ENCODE peak calls at places on chromosomes 16 and 17, in ten cellular contexts. One of them, this sample, is unnamed.

GRCh38 chr17:3004150-3004801 is 59.1 kb downstream of the OR1D5 start:
- DNase-seq in effector memory CD4-positive, alpha-beta T cell: peak; percentile 21
- DNase-seq in HCT116: peak; percentile 79
- DNase-seq in mucosa of descending colon: peak; percentile 98
- DNase-seq in cardiac muscle cell: peak; percentile 99
- DNase-seq in psoas muscle: peak; percentile 98
- DNase-seq in heart left ventricle: peak; percentile 99
- DNase-seq in mesenchymal stem cell: peak; percentile 89
- DNase-seq in dorsolateral prefrontal cortex: peak; percentile 98
- DNase-seq in IMR-90: peak; percentile 96
- DNase-seq in this sample: no peak

GRCh38 chr16:69833357-69833781 is 71.2 kb downstream of the WWP2 start:
- DNase-seq in effector memory CD4-positive, alpha-beta T cell: no peak
- DNase-seq in IMR-90: peak; percentile 51
- DNase-seq in HCT116: no peak
- DNase-seq in mesenchymal stem cell: peak; percentile 43
- DNase-seq in mucosa of descending colon: no peak
- DNase-seq in heart left ventricle: no peak
- DNase-seq in psoas muscle: no peak
- DNase-seq in dorsolateral prefrontal cortex: no peak
- DNase-seq in cardiac muscle cell: peak; percentile 8
- DNase-seq in this sample: no peak

GRCh38 chr16:25257504-25257955 is at the start of gene ZKSCAN2:
- DNase-seq in HCT116: peak; percentile 77
- DNase-seq in psoas muscle: peak; percentile 94
- DNase-seq in mesenchymal stem cell: peak; percentile 92
- DNase-seq in dorsolateral prefrontal cortex: peak; percentile 91
- DNase-seq in mucosa of descending colon: peak; percentile 96
- DNase-seq in effector memory CD4-positive, alpha-beta T cell: peak; percentile 63
- DNase-seq in IMR-90: peak; percentile 86
- DNase-seq in heart left ventricle: peak; percentile 95
- DNase-seq in cardiac muscle cell: peak; percentile 94
- DNase-seq in this sample: peak; percentile 51

GRCh38 chr17:29154516-29155234 is 25.5 kb downstream of the MYO18A start:
- DNase-seq in heart left ventricle: no peak
- DNase-seq in IMR-90: no peak
- DNase-seq in effector memory CD4-positive, alpha-beta T cell: no peak
- DNase-seq in psoas muscle: no peak
- DNase-seq in mucosa of descending colon: no peak
- DNase-seq in HCT116: no peak
- DNase-seq in mesenchymal stem cell: no peak
- DNase-seq in dorsolateral prefrontal cortex: no peak
- DNase-seq in cardiac muscle cell: no peak
- DNase-seq in this sample: no peak

GRCh38 chr16:46894011-46894672 is 10.0 kb downstream of the GPT2 start:
- DNase-seq in mesenchymal stem cell: no peak
- DNase-seq in effector memory CD4-positive, alpha-beta T cell: no peak
- DNase-seq in HCT116: no peak
- DNase-seq in IMR-90: peak; percentile 7
- DNase-seq in mucosa of descending colon: no peak
- DNase-seq in cardiac muscle cell: peak; percentile 68
- DNase-seq in dorsolateral prefrontal cortex: peak; percentile 82
- DNase-seq in heart left ventricle: peak; percentile 79
- DNase-seq in psoas muscle: peak; percentile 43
- DNase-seq in this sample: no peak

GRCh38 chr16:10080031-10080772 is 102.0 kb downstream of the GRIN2A start:
- DNase-seq in mesenchymal stem cell: peak; percentile 68
- DNase-seq in IMR-90: no peak
- DNase-seq in mucosa of descending colon: no peak
- DNase-seq in HCT116: peak; percentile 15
- DNase-seq in heart left ventricle: peak; percentile 69
- DNase-seq in effector memory CD4-positive, alpha-beta T cell: no peak
- DNase-seq in psoas muscle: peak; percentile 36
- DNase-seq in dorsolateral prefrontal cortex: peak; percentile 73
- DNase-seq in cardiac muscle cell: peak; percentile 21
- DNase-seq in this sample: peak; percentile 11

GRCh38 chr16:26762596-26762995 is 304.1 kb upstream of the C16orf82 start:
- DNase-seq in cardiac muscle cell: no peak
- DNase-seq in heart left ventricle: no peak
- DNase-seq in mucosa of descending colon: no peak
- DNase-seq in IMR-90: no peak
- DNase-seq in dorsolateral prefrontal cortex: no peak
- DNase-seq in mesenchymal stem cell: no peak
- DNase-seq in psoas muscle: no peak
- DNase-seq in HCT116: no peak
- DNase-seq in effector memory CD4-positive, alpha-beta T cell: no peak
- DNase-seq in this sample: no peak

GRCh38 chr17:45982791-45983613 is 16.0 kb upstream of the STH start:
- DNase-seq in dorsolateral prefrontal cortex: no peak
- DNase-seq in mesenchymal stem cell: no peak
- DNase-seq in IMR-90: no peak
- DNase-seq in HCT116: no peak
- DNase-seq in cardiac muscle cell: no peak
- DNase-seq in heart left ventricle: peak; percentile 18
- DNase-seq in mucosa of descending colon: no peak
- DNase-seq in effector memory CD4-positive, alpha-beta T cell: no peak
- DNase-seq in psoas muscle: no peak
- DNase-seq in this sample: no peak

GRCh38 chr16:11972128-11972527 is 4.4 kb upstream of the SNX29 start:
- DNase-seq in psoas muscle: no peak
- DNase-seq in IMR-90: no peak
- DNase-seq in effector memory CD4-positive, alpha-beta T cell: no peak
- DNase-seq in HCT116: no peak
- DNase-seq in mesenchymal stem cell: peak; percentile 33
- DNase-seq in mucosa of descending colon: no peak
- DNase-seq in heart left ventricle: no peak
- DNase-seq in cardiac muscle cell: peak; percentile 38
- DNase-seq in dorsolateral prefrontal cortex: no peak
- DNase-seq in this sample: no peak

GRCh38 chr16:53415504-53415903 is 18.8 kb upstream of the RBL2 start:
- DNase-seq in psoas muscle: no peak
- DNase-seq in mesenchymal stem cell: no peak
- DNase-seq in effector memory CD4-positive, alpha-beta T cell: no peak
- DNase-seq in HCT116: no peak
- DNase-seq in cardiac muscle cell: no peak
- DNase-seq in dorsolateral prefrontal cortex: no peak
- DNase-seq in IMR-90: no peak
- DNase-seq in mucosa of descending colon: no peak
- DNase-seq in heart left ventricle: no peak
- DNase-seq in this sample: no peak

GRCh38 chr17:59362811-59363205 is 31.4 kb downstream of the YPEL2 start:
- DNase-seq in mesenchymal stem cell: no peak
- DNase-seq in mucosa of descending colon: no peak
- DNase-seq in cardiac muscle cell: peak; percentile 51
- DNase-seq in HCT116: no peak
- DNase-seq in heart left ventricle: no peak
- DNase-seq in dorsolateral prefrontal cortex: no peak
- DNase-seq in effector memory CD4-positive, alpha-beta T cell: no peak
- DNase-seq in IMR-90: no peak
- DNase-seq in psoas muscle: no peak
- DNase-seq in this sample: no peak

GRCh38 chr17:79986441-79987186 is 49.1 kb downstream of the TBC1D16 start:
- DNase-seq in dorsolateral prefrontal cortex: no peak
- DNase-seq in mesenchymal stem cell: no peak
- DNase-seq in heart left ventricle: no peak
- DNase-seq in effector memory CD4-positive, alpha-beta T cell: no peak
- DNase-seq in psoas muscle: no peak
- DNase-seq in HCT116: no peak
- DNase-seq in IMR-90: peak; percentile 67
- DNase-seq in cardiac muscle cell: peak; percentile 66
- DNase-seq in mucosa of descending colon: peak; percentile 59
- DNase-seq in this sample: no peak

GRCh38 chr17:49763735-49764558 is at the start of gene FAM117A:
- DNase-seq in dorsolateral prefrontal cortex: peak; percentile 96
- DNase-seq in IMR-90: peak; percentile 96
- DNase-seq in cardiac muscle cell: peak; percentile 99
- DNase-seq in mucosa of descending colon: peak; percentile 97
- DNase-seq in heart left ventricle: peak; percentile 97
- DNase-seq in mesenchymal stem cell: peak; percentile 98
- DNase-seq in psoas muscle: peak; percentile 92
- DNase-seq in effector memory CD4-positive, alpha-beta T cell: peak; percentile 97
- DNase-seq in HCT116: peak; percentile 100
- DNase-seq in this sample: peak; percentile 99

GRCh38 chr17:49760909-49761558 is 2.9 kb downstream of the FAM117A start:
- DNase-seq in dorsolateral prefrontal cortex: no peak
- DNase-seq in effector memory CD4-positive, alpha-beta T cell: no peak
- DNase-seq in mucosa of descending colon: no peak
- DNase-seq in cardiac muscle cell: no peak
- DNase-seq in heart left ventricle: no peak
- DNase-seq in mesenchymal stem cell: no peak
- DNase-seq in psoas muscle: no peak
- DNase-seq in IMR-90: no peak
- DNase-seq in HCT116: no peak
- DNase-seq in this sample: no peak

GRCh38 chr17:49764559-49765180 is 739 bp upstream of the FAM117A start:
- DNase-seq in psoas muscle: no peak
- DNase-seq in IMR-90: no peak
- DNase-seq in HCT116: no peak
- DNase-seq in dorsolateral prefrontal cortex: no peak
- DNase-seq in heart left ventricle: no peak
- DNase-seq in effector memory CD4-positive, alpha-beta T cell: no peak
- DNase-seq in cardiac muscle cell: no peak
- DNase-seq in mucosa of descending colon: no peak
- DNase-seq in mesenchymal stem cell: peak; percentile 8
- DNase-seq in this sample: no peak

GRCh38 chr17:49760296-49760695 is 3.6 kb downstream of the FAM117A start:
- DNase-seq in effector memory CD4-positive, alpha-beta T cell: no peak
- DNase-seq in IMR-90: no peak
- DNase-seq in dorsolateral prefrontal cortex: no peak
- DNase-seq in heart left ventricle: no peak
- DNase-seq in mesenchymal stem cell: no peak
- DNase-seq in cardiac muscle cell: no peak
- DNase-seq in psoas muscle: no peak
- DNase-seq in mucosa of descending colon: no peak
- DNase-seq in HCT116: no peak
- DNase-seq in this sample: no peak

DNA sequence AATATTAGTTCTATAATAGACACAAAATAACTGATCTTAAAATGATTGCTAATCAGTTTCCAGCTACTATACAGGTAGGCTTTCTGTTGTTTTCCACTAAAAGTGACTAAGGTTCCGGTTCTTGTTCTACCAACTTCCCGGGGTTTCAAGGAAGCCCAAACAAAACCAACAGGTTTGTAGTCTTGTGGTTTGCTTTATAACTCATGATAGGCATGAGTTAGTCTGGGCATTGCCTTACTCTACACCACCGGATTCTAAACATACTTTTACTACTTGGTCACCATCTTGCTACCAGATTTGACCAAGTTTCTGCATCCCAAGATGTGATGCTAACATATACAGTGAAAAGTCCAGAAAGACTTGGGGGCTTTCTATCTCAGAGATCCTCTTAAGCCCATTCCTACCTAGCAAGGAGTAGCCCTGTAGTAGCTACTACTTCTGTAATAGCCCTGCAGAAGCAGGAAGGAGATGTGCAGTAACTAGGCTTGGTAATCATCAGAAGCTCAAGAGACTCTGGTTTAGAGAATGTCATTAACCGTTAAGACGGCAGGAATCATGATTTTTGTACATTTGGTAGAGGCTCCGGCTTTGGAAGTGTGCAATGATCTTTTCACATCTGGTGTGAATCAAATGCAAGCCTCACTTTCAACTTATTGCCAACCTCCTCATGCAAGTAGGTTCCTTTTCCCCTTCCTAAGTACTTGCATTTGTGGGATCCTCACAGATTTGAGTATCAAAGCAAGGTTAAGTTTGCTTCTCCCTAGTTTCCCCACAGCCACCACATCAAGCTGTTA is 1.6 kb downstream of the FAM117A start:
- DNase-seq in mesenchymal stem cell: no peak
- DNase-seq in effector memory CD4-positive, alpha-beta T cell: no peak
- DNase-seq in dorsolateral prefrontal cortex: no peak
- DNase-seq in cardiac muscle cell: no peak
- DNase-seq in psoas muscle: no peak
- DNase-seq in IMR-90: peak; percentile 12
- DNase-seq in mucosa of descending colon: no peak
- DNase-seq in HCT116: no peak
- DNase-seq in heart left ventricle: no peak
- DNase-seq in this sample: no peak
- H3K4me3 ChIP-seq in mesenchymal stem cell: no peak overlapping the region
- H3K4me3 ChIP-seq in effector memory CD4-positive, alpha-beta T cell: peak overlapping the region; percentile 65
- H3K4me3 ChIP-seq in dorsolateral prefrontal cortex: peak overlapping the region; percentile 80
- H3K4me3 ChIP-seq in cardiac muscle cell: peak overlapping the region; percentile 86
- H3K4me3 ChIP-seq in psoas muscle: peak overlapping the region; percentile 73
- H3K4me3 ChIP-seq in IMR-90: no peak overlapping the region
- H3K4me3 ChIP-seq in mucosa of descending colon: no peak overlapping the region
- H3K4me3 ChIP-seq in HCT116: no peak overlapping the region
- H3K4me3 ChIP-seq in heart left ventricle: peak overlapping the region; percentile 83
- H3K4me3 ChIP-seq in this sample: peak overlapping the region; percentile 82

GRCh38 chr17:1366234-1366633 is 33.8 kb downstream of the YWHAE start:
- DNase-seq in effector memory CD4-positive, alpha-beta T cell: no peak
- DNase-seq in heart left ventricle: no peak
- DNase-seq in psoas muscle: no peak
- DNase-seq in cardiac muscle cell: no peak
- DNase-seq in mesenchymal stem cell: no peak
- DNase-seq in mucosa of descending colon: no peak
- DNase-seq in dorsolateral prefrontal cortex: no peak
- DNase-seq in IMR-90: no peak
- DNase-seq in HCT116: no peak
- DNase-seq in this sample: no peak
- H3K4me3 ChIP-seq in effector memory CD4-positive, alpha-beta T cell: no peak overlapping the region
- H3K4me3 ChIP-seq in heart left ventricle: no peak overlapping the region
- H3K4me3 ChIP-seq in psoas muscle: no peak overlapping the region
- H3K4me3 ChIP-seq in cardiac muscle cell: no peak overlapping the region
- H3K4me3 ChIP-seq in mesenchymal stem cell: no peak overlapping the region
- H3K4me3 ChIP-seq in mucosa of descending colon: no peak overlapping the region
- H3K4me3 ChIP-seq in dorsolateral prefrontal cortex: no peak overlapping the region
- H3K4me3 ChIP-seq in IMR-90: no peak overlapping the region
- H3K4me3 ChIP-seq in HCT116: no peak overlapping the region
- H3K4me3 ChIP-seq in this sample: no peak overlapping the region

GRCh38 chr17:82320956-82321927 is 3.8 kb upstream of the CD7 start:
- DNase-seq in IMR-90: no peak
- DNase-seq in dorsolateral prefrontal cortex: peak; percentile 61
- DNase-seq in heart left ventricle: no peak
- DNase-seq in cardiac muscle cell: peak; percentile 28
- DNase-seq in HCT116: no peak
- DNase-seq in mesenchymal stem cell: peak; percentile 26
- DNase-seq in psoas muscle: no peak
- DNase-seq in mucosa of descending colon: no peak
- DNase-seq in effector memory CD4-positive, alpha-beta T cell: peak; percentile 73
- DNase-seq in this sample: no peak
- H3K4me3 ChIP-seq in IMR-90: no peak overlapping the region
- H3K4me3 ChIP-seq in dorsolateral prefrontal cortex: no peak overlapping the region
- H3K4me3 ChIP-seq in heart left ventricle: no peak overlapping the region
- H3K4me3 ChIP-seq in cardiac muscle cell: no peak overlapping the region
- H3K4me3 ChIP-seq in HCT116: no peak overlapping the region
- H3K4me3 ChIP-seq in mesenchymal stem cell: no peak overlapping the region
- H3K4me3 ChIP-seq in psoas muscle: peak overlapping the region; percentile 22
- H3K4me3 ChIP-seq in mucosa of descending colon: no peak overlapping the region
- H3K4me3 ChIP-seq in effector memory CD4-positive, alpha-beta T cell: peak overlapping the region; percentile 39
- H3K4me3 ChIP-seq in this sample: peak overlapping the region; percentile 25

DNA sequence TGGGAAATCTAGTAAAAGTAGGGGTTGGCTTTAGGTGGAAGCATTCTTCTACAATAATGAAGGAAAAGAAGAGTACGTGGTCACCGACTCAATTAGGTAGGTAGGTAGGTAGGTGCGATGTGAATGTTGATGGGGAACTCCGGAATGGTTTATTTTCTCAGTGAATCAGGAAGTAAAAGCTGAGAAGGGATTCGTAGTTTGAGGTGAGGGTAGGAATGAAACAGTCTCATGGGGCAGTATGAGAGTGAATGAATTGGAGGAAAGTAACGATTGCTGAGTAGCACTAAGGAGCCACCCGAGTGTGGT is 13.9 kb downstream of the PER1 start:
- DNase-seq in mucosa of descending colon: no peak
- DNase-seq in HCT116: no peak
- DNase-seq in effector memory CD4-positive, alpha-beta T cell: no peak
- DNase-seq in psoas muscle: no peak
- DNase-seq in dorsolateral prefrontal cortex: no peak
- DNase-seq in mesenchymal stem cell: no peak
- DNase-seq in IMR-90: no peak
- DNase-seq in heart left ventricle: no peak
- DNase-seq in cardiac muscle cell: no peak
- DNase-seq in this sample: no peak
- H3K4me3 ChIP-seq in mucosa of descending colon: no peak overlapping the region
- H3K4me3 ChIP-seq in HCT116: no peak overlapping the region
- H3K4me3 ChIP-seq in effector memory CD4-positive, alpha-beta T cell: peak overlapping the region; percentile 52
- H3K4me3 ChIP-seq in psoas muscle: peak overlapping the region; percentile 48
- H3K4me3 ChIP-seq in dorsolateral prefrontal cortex: peak overlapping the region; percentile 51
- H3K4me3 ChIP-seq in mesenchymal stem cell: no peak overlapping the region
- H3K4me3 ChIP-seq in IMR-90: peak overlapping the region; percentile 33
- H3K4me3 ChIP-seq in heart left ventricle: peak overlapping the region; percentile 33
- H3K4me3 ChIP-seq in cardiac muscle cell: peak overlapping the region; percentile 40
- H3K4me3 ChIP-seq in this sample: peak overlapping the region; percentile 47

This sample was measured in Jurkat, Clone E6-1.